ENCODE peak calls at places on chromosome 3, in six cellular contexts. H, B, E, S, J and Z are unnamed samples.

GRCh38 chr3:157650191-157650590 is 147.0 kb upstream of the VEPH1 start:
- DNase-seq in H (no peak), B (no peak), E (no peak), S (no peak), J (no peak), Z (no peak)

GRCh38 chr3:159210336-159210735 is 408.5 kb downstream of the MFSD1 start:
- DNase-seq in H (no peak), B (no peak), E (no peak), S (no peak), J (no peak), Z (no peak)

GRCh38 chr3:159856496-159857098 is 132.0 kb upstream of the IL12A start:
- DNase-seq in H (no peak), B (no peak), E (peak), S (no peak), J (no peak), Z (no peak)

GRCh38 chr3:23481660-23482278 is 278.6 kb downstream of the UBE2E2 start:
- DNase-seq in H (no peak), B (no peak), E (peak), S (no peak), J (no peak), Z (no peak)

GRCh38 chr3:12308517-12308916 is 19.6 kb downstream of the PPARG start:
- DNase-seq in H (no peak), B (no peak), E (peak), S (no peak), J (no peak), Z (peak)

GRCh38 chr3:18567293-18567692 is 142.2 kb upstream of the SATB1 start:
- DNase-seq in H (no peak), B (no peak), E (no peak), S (no peak), J (no peak), Z (no peak)

GRCh38 chr3:38493019-38493418 is 3.1 kb upstream of the EXOG start:
- DNase-seq in H (no peak), B (no peak), E (peak), S (no peak), J (no peak), Z (peak)

GRCh38 chr3:59704292-59704691 is 654.5 kb upstream of the CFAP20DC start:
- DNase-seq in H (no peak), B (no peak), E (no peak), S (no peak), J (no peak), Z (peak)

GRCh38 chr3:152235709-152236298 is 32.9 kb upstream of the MBNL1 start:
- DNase-seq in H (peak), B (no peak), E (peak), S (no peak), J (no peak), Z (peak)

GRCh38 chr3:128504533-128504915 is 11.5 kb upstream of the GATA2 start:
- DNase-seq in H (no peak), B (peak), E (no peak), S (no peak), J (no peak), Z (no peak)

GRCh38 chr3:168322941-168323340 is 227.2 kb upstream of the GOLIM4 start:
- DNase-seq in H (no peak), B (no peak), E (no peak), S (no peak), J (no peak), Z (peak)

GRCh38 chr3:8663177-8664061 is 18.8 kb upstream of the SSUH2 start:
- DNase-seq in H (peak), B (peak), E (peak), S (peak), J (peak), Z (peak)

GRCh38 chr3:40055361-40055760 is 246.0 kb downstream of the MYRIP start:
- DNase-seq in H (no peak), B (no peak), E (no peak), S (no peak), J (no peak), Z (no peak)

GRCh38 chr3:78285032-78285728 is 1245.3 kb downstream of the ROBO2 start:
- DNase-seq in H (peak), B (no peak), E (no peak), S (no peak), J (no peak), Z (no peak)

GRCh38 chr3:64728428-64728827 is 40.6 kb upstream of the ADAMTS9 start:
- DNase-seq in H (no peak), B (no peak), E (no peak), S (no peak), J (no peak), Z (no peak)

GRCh38 chr3:39213613-39214012 is 21.2 kb upstream of the XIRP1 start:
- DNase-seq in H (peak), B (no peak), E (no peak), S (no peak), J (no peak), Z (no peak)

GRCh38 chr3:196517142-196517808 is 2.1 kb upstream of the SMCO1 start:
- DNase-seq in H (no peak), B (no peak), E (no peak), S (no peak), J (no peak), Z (no peak)

GRCh38 chr3:185631108-185631507 is 45.0 kb downstream of the SENP2 start:
- DNase-seq in H (peak), B (no peak), E (peak), S (no peak), J (no peak), Z (no peak)

GRCh38 chr3:144915202-144915601 is 943.6 kb downstream of the DIPK2A start:
- DNase-seq in H (no peak), B (no peak), E (no peak), S (no peak), J (no peak), Z (no peak)

GRCh38 chr3:20480771-20481170 is 294.8 kb upstream of the SGO1 start:
- DNase-seq in H (peak), B (no peak), E (no peak), S (no peak), J (no peak), Z (no peak)

GRCh38 chr3:141486416-141486734 is 452 bp upstream of the RASA2 start:
- DNase-seq in H (peak), B (no peak), E (no peak), S (no peak), J (no peak), Z (peak)

GRCh38 chr3:196708467-196708866 is 3.6 kb downstream of the CEP19 start:
- DNase-seq in H (no peak), B (no peak), E (no peak), S (no peak), J (no peak), Z (no peak)

GRCh38 chr3:102006812-102007485 is 157.6 kb downstream of the NFKBIZ start:
- DNase-seq in H (no peak), B (no peak), E (peak), S (no peak), J (no peak), Z (peak)

GRCh38 chr3:52086461-52086860 is 30.1 kb upstream of the DUSP7 start:
- DNase-seq in H (no peak), B (no peak), E (no peak), S (no peak), J (no peak), Z (no peak)

GRCh38 chr3:8825153-8825825 is 55.9 kb upstream of the OXTR start:
- DNase-seq in H (peak), B (no peak), E (peak), S (no peak), J (no peak), Z (no peak)

GRCh38 chr3:125032100-125032643 is 23.6 kb downstream of the HEG1 start:
- DNase-seq in H (peak), B (peak), E (peak), S (no peak), J (no peak), Z (no peak)

GRCh38 chr3:10594915-10595314 is 89.5 kb upstream of the ATP2B2 start:
- DNase-seq in H (peak), B (peak), E (peak), S (peak), J (peak), Z (peak)

GRCh38 chr3:54447427-54447826 is 325.1 kb downstream of the CACNA2D3 start:
- DNase-seq in H (no peak), B (no peak), E (peak), S (no peak), J (no peak), Z (no peak)

GRCh38 chr3:30970183-30970582 is 75.7 kb upstream of the GADL1 start:
- DNase-seq in H (no peak), B (no peak), E (peak), S (no peak), J (no peak), Z (no peak)

GRCh38 chr3:106399208-106399607 is 530.4 kb upstream of the CBLB start:
- DNase-seq in H (no peak), B (no peak), E (peak), S (peak), J (no peak), Z (peak)

GRCh38 chr3:177451940-177452484 is 254.7 kb upstream of the TBL1XR1 start:
- DNase-seq in H (no peak), B (no peak), E (peak), S (no peak), J (no peak), Z (peak)

DNA sequence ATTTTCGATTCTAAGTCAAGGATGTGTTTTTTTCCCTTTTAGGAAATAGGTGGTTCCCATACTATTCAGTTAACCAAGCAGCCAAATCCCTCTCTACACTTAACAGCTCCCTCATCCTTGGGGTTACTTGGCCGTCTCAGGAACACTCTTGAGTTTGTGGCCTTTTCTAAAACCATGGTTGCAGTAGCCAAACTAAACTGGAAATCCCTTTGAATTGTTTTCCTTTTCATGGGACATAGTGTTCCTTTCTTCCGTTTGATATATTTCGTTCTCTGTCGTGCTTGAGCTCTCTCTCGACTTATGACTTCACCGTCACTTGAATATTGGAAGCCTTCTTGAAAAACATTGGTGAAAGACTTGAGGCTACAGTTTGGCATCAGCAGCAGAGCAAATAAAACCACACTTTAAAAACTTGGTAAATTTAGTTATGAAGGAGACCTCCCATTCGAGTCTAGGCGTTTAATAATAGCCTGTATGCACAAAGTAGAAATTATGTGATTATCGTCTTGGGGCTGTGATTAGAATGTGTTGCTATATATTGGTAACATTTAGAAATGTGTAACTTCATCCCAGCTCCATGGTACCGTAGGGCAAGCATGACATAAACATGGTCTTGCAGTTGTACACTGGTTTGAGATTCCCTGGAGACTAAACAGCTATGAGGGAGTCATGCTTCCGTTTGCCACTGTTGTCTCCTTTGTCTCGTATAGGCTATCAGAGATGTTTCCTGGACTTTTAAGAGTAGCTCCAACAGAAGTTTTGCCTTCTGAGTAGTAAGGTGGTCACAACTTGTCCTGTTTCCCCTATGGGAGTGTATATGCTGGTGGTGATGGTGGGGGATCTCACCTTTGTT is 122.3 kb downstream of the PTPRG start:
- DNase-seq in H (no peak), B (no peak), E (no peak), S (no peak), J (no peak), Z (no peak)
- H2BK15ac ChIP-seq in H (no peak), B (no peak), E (no peak), S (no peak), J (no peak), Z (no peak)

DNA sequence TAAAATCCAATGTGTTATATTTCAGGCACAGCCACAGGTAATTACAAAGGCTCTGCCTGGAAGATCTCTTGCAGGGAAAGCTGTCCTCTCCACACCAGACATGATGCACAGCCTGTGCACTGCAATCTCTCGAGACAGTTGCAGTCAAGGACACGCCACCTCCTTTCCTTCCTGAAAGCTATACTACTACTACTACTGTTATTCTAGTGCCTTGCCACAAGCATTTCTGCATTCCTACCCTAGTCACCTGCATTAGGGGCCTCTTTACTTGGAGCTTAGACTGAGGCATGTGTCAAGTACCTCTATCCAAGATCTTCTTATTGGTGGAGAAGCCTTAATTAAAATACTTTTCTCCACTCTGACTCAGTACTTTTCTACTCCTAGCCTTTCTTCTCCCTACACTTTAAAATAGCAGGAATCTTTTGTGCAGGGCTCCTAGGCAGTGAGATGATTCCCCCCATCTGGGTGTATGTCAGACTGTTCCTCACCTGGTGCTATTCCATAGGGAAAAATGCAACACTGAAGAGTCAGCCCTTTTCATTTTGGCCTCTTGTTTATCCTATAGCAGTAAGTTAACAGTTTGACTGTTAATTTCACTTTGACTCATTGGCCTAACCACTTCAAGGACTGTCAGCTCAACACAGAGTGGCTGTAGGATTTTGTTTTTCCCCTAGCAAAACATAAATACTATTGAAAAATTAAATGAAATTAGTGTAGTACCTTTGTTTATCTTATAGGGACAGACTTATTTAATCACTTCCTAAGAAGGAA is 78.8 kb downstream of the ESYT3 start:
- DNase-seq in H (no peak), B (no peak), E (no peak), S (no peak), J (no peak), Z (no peak)
- H2BK15ac ChIP-seq in H (no peak), B (no peak), E (no peak), S (no peak), J (no peak), Z (no peak)

GRCh38 chr3:188305220-188305619 is 151.3 kb downstream of the LPP start:
- DNase-seq in H (no peak), B (no peak), E (no peak), S (no peak), J (no peak), Z (no peak)
- H2BK15ac ChIP-seq in H (no peak), B (no peak), E (no peak), S (no peak), J (no peak), Z (no peak)

GRCh38 chr3:99186016-99186415 is 284.5 kb upstream of the DCBLD2 start:
- DNase-seq in H (no peak), B (no peak), E (no peak), S (no peak), J (no peak), Z (no peak)
- H2BK15ac ChIP-seq in H (no peak), B (no peak), E (no peak), S (no peak), J (no peak), Z (no peak)

DNA sequence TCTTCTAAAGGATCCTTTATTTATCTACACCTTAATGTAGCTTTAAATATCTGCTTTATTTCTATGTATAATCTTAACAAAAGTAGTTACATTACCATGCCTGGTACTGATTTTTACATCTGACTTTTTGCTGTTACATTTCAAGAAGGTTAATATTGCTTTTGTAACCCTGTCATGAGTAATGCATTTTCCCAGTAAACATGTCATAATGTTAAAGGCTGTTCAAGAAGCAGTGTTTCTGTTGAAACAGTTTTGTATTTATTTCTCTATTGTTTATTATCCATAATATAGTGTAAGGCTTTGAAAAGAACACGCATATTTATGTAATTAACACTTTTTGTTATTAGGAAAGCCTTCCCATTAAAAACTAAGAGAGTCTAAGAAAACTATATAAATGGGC is 98.5 kb upstream of the SOX2 start:
- DNase-seq in H (no peak), B (no peak), E (no peak), S (no peak), J (no peak), Z (no peak)
- H2BK15ac ChIP-seq in H (no peak), B (no peak), E (no peak), S (no peak), J (no peak), Z (no peak)